ENCODE peak calls at places on chromosomes 5 and 9, in six cellular contexts. S is endothelial cell, U is PC-3, K is HS-27A, E is caudate nucleus, Q is tibial nerve. I is an unnamed sample.

GRCh38 chr5:64569880-64570279 is 64.1 kb downstream of the RGS7BP start:
- DNase-seq in S (no peak), U (no peak), K (no peak), E (no peak), Q (no peak), I (no peak)

GRCh38 chr5:105905392-105905791 is 1765.3 kb downstream of the EFNA5 start:
- DNase-seq in S (no peak), U (peak; percentile 67), K (no peak), E (no peak), Q (no peak), I (no peak)

GRCh38 chr5:123178693-123179092 is 89.7 kb downstream of the PRDM6 start:
- DNase-seq in S (no peak), U (no peak), K (no peak), E (no peak), Q (no peak), I (no peak)

GRCh38 chr5:77355074-77355473 is 137.0 kb downstream of the WDR41 start:
- DNase-seq in S (no peak), U (no peak), K (no peak), E (no peak), Q (no peak), I (no peak)

GRCh38 chr5:33641722-33642505 is 201.1 kb downstream of the TARS1 start:
- DNase-seq in S (no peak), U (peak; percentile 63), K (no peak), E (no peak), Q (no peak), I (peak; percentile 91)

GRCh38 chr5:138716456-138716924 is 36.7 kb upstream of the CTNNA1 start:
- DNase-seq in S (no peak), U (peak; percentile 8), K (no peak), E (no peak), Q (no peak), I (peak; percentile 34)

GRCh38 chr5:139638736-139639618 is 9.2 kb upstream of the CXXC5 start:
- DNase-seq in S (no peak), U (no peak), K (no peak), E (no peak), Q (no peak), I (no peak)

GRCh38 chr5:22521521-22521920 is 331.6 kb downstream of the CDH12 start:
- DNase-seq in S (no peak), U (no peak), K (no peak), E (no peak), Q (no peak), I (peak; percentile 8)

GRCh38 chr5:146574713-146575112 is 58.7 kb upstream of the GPR151 start:
- DNase-seq in S (no peak), U (no peak), K (no peak), E (no peak), Q (no peak), I (no peak)

GRCh38 chr9:94801685-94802084 is 75.2 kb downstream of the AOPEP start:
- DNase-seq in S (no peak), U (no peak), K (no peak), E (no peak), Q (no peak), I (peak; percentile 92)

GRCh38 chr9:129889936-129890717 is 54.9 kb downstream of the USP20 start:
- DNase-seq in S (no peak), U (no peak), K (no peak), E (no peak), Q (no peak), I (no peak)

GRCh38 chr9:92100237-92100911 is 14.8 kb downstream of the SPTLC1 start:
- DNase-seq in S (no peak), U (peak; percentile 81), K (peak; percentile 77), E (no peak), Q (no peak), I (peak; percentile 81)

GRCh38 chr9:79652598-79652997 is 80.8 kb downstream of the TLE4 start:
- DNase-seq in S (no peak), U (peak; percentile 41), K (no peak), E (no peak), Q (no peak), I (peak; percentile 43)

GRCh38 chr5:142100307-142100706 is 8.3 kb upstream of the NDFIP1 start:
- DNase-seq in S (no peak), U (no peak), K (no peak), E (no peak), Q (no peak), I (no peak)

GRCh38 chr5:7851240-7851592 is 283 bp upstream of the CFAP90 start:
- DNase-seq in S (no peak), U (no peak), K (no peak), E (no peak), Q (no peak), I (no peak)

GRCh38 chr5:139644646-139645494 is 3.3 kb upstream of the CXXC5 start:
- DNase-seq in S (no peak), U (no peak), K (no peak), E (no peak), Q (no peak), I (no peak)

GRCh38 chr9:112050544-112051475 is 124.3 kb downstream of the SUSD1 start:
- DNase-seq in S (no peak), U (peak; percentile 61), K (peak; percentile 88), E (no peak), Q (no peak), I (peak; percentile 99)

GRCh38 chr9:128122809-128123175 is 4.7 kb downstream of the PTGES2 start:
- DNase-seq in S (no peak), U (no peak), K (no peak), E (no peak), Q (no peak), I (no peak)

GRCh38 chr5:132190161-132190817 is 37.4 kb downstream of the P4HA2 start:
- DNase-seq in S (peak; percentile 48), U (peak; percentile 74), K (peak; percentile 20), E (peak; percentile 56), Q (no peak), I (peak; percentile 58)

GRCh38 chr5:39794511-39794910 is 369.7 kb upstream of the DAB2 start:
- DNase-seq in S (no peak), U (no peak), K (no peak), E (no peak), Q (no peak), I (no peak)

GRCh38 chr9:81665514-81665838 is 23.9 kb downstream of the TLE1 start:
- DNase-seq in S (no peak), U (no peak), K (no peak), E (no peak), Q (no peak), I (no peak)

GRCh38 chr5:178516836-178517235 is 73.4 kb downstream of the COL23A1 start:
- DNase-seq in S (no peak), U (no peak), K (no peak), E (no peak), Q (no peak), I (no peak)

GRCh38 chr5:2259494-2260107 is 376.9 kb upstream of the IRX4 start:
- DNase-seq in S (no peak), U (no peak), K (no peak), E (no peak), Q (no peak), I (no peak)

GRCh38 chr5:142178651-142179050 is 70.1 kb downstream of the NDFIP1 start:
- DNase-seq in S (no peak), U (no peak), K (no peak), E (no peak), Q (no peak), I (no peak)

GRCh38 chr9:109129470-109130197 is 9.9 kb upstream of the TMEM245 start:
- DNase-seq in S (no peak), U (no peak), K (no peak), E (no peak), Q (no peak), I (no peak)

GRCh38 chr5:160312139-160312959 is at the start of gene CCNJL:
- DNase-seq in S (peak; percentile 86), U (peak; percentile 74), K (no peak), E (peak; percentile 36), Q (no peak), I (peak; percentile 25)

GRCh38 chr9:23587433-23587832 is 238.6 kb downstream of the ELAVL2 start:
- DNase-seq in S (no peak), U (no peak), K (no peak), E (peak; percentile 43), Q (no peak), I (no peak)

GRCh38 chr9:37904647-37905505 is 949 bp upstream of the SLC25A51 start:
- DNase-seq in S (no peak), U (no peak), K (no peak), E (no peak), Q (no peak), I (no peak)

GRCh38 chr9:79661926-79662552 is 90.3 kb downstream of the TLE4 start:
- DNase-seq in S (no peak), U (no peak), K (no peak), E (no peak), Q (no peak), I (no peak)

GRCh38 chr9:94005272-94005901 is 50.2 kb upstream of the BARX1 start:
- DNase-seq in S (no peak), U (peak; percentile 76), K (no peak), E (no peak), Q (no peak), I (peak; percentile 16)

GRCh38 chr5:81142108-81142507 is 91.0 kb upstream of the CKMT2 start:
- DNase-seq in S (no peak), U (no peak), K (no peak), E (no peak), Q (no peak), I (no peak)

GRCh38 chr5:142697356-142697807 is 11.5 kb upstream of the FGF1 start:
- DNase-seq in S (no peak), U (no peak), K (no peak), E (peak; percentile 35), Q (no peak), I (peak; percentile 14)

GRCh38 chr5:59188415-59189225 is 605.7 kb downstream of the RAB3C start:
- DNase-seq in S (peak; percentile 60), U (peak; percentile 28), K (no peak), E (peak; percentile 79), Q (peak; percentile 50), I (peak; percentile 44)

GRCh38 chr9:121169094-121169601 is 32.5 kb downstream of the RAB14 start:
- DNase-seq in S (peak; percentile 18), U (peak; percentile 31), K (no peak), E (no peak), Q (no peak), I (no peak)

GRCh38 chr9:107881625-107882300 is 392.2 kb upstream of the KLF4 start:
- DNase-seq in S (no peak), U (no peak), K (no peak), E (peak; percentile 54), Q (no peak), I (peak; percentile 36)

GRCh38 chr9:126499911-126500599 is 113.7 kb upstream of the LMX1B start:
- DNase-seq in S (no peak), U (no peak), K (no peak), E (no peak), Q (no peak), I (no peak)

GRCh38 chr9:17863213-17863883 is 284.5 kb downstream of the SH3GL2 start:
- DNase-seq in S (no peak), U (no peak), K (no peak), E (no peak), Q (no peak), I (no peak)

I was measured in astrocyte.